ENCODE peak calls at places on chromosomes 6 and 20, in seven cellular contexts. J, S, K, E, N, P and I are unnamed samples.
A peak's percentile ranks its signal among the peaks of the same experiment; 100 is the strongest.

GRCh38 chr6:29561618-29562181 is 2.2 kb upstream of the UBD start:
- DNase-seq in N (no peak), K (no peak), S (no peak), E (no peak), J (no peak), P (no peak), I (no peak)

GRCh38 chr20:61760321-61761112 is 305.2 kb downstream of the TAF4 start:
- DNase-seq in E (no peak), S (no peak), N (no peak), P (no peak), K (no peak), J (no peak), I (no peak)

GRCh38 chr20:346640-347316 is at the start of gene NRSN2:
- DNase-seq in S (peak; percentile 66), P (peak; percentile 77), K (no peak), E (no peak), N (peak; percentile 73), J (peak; percentile 89), I (no peak)

GRCh38 chr6:23218751-23219150 is 649.4 kb downstream of the HDGFL1 start:
- DNase-seq in E (no peak), N (no peak), K (no peak), S (no peak), P (no peak), J (no peak), I (no peak)

GRCh38 chr20:47719625-47720024 is 65.7 kb downstream of the SULF2 start:
- DNase-seq in N (no peak), P (no peak), K (no peak), J (no peak), E (no peak), S (no peak), I (no peak)

GRCh38 chr20:61697666-61698597 is 367.7 kb downstream of the TAF4 start:
- DNase-seq in J (no peak), P (no peak), E (no peak), N (no peak), S (no peak), K (no peak), I (no peak)

GRCh38 chr6:106488494-106489369 is 128.2 kb downstream of the CRYBG1 start:
- DNase-seq in K (no peak), J (peak; percentile 37), S (no peak), E (no peak), N (no peak), P (no peak), I (no peak)

GRCh38 chr6:128606611-128607010 is 86.2 kb upstream of the PTPRK start:
- DNase-seq in S (no peak), N (no peak), J (no peak), P (no peak), E (no peak), K (no peak), I (no peak)

GRCh38 chr20:48017992-48018391 is 232.7 kb upstream of the SULF2 start:
- DNase-seq in E (no peak), S (no peak), N (no peak), P (no peak), J (no peak), K (no peak), I (no peak)

GRCh38 chr20:22489614-22490286 is 94.6 kb downstream of the FOXA2 start:
- DNase-seq in E (no peak), S (no peak), J (no peak), N (no peak), P (no peak), K (no peak), I (no peak)

GRCh38 chr20:61306935-61307475 is 54.9 kb downstream of the CDH4 start:
- DNase-seq in P (no peak), S (no peak), N (no peak), E (no peak), K (no peak), J (no peak), I (no peak)

GRCh38 chr6:158468666-158469065 is 91.2 kb upstream of the TMEM181 start:
- DNase-seq in S (no peak), K (no peak), P (no peak), J (no peak), N (no peak), E (no peak), I (no peak)

GRCh38 chr6:170371091-170371490 is 64.5 kb downstream of the FAM120B start:
- DNase-seq in S (peak; percentile 12), E (no peak), J (no peak), K (no peak), P (no peak), N (no peak), I (no peak)

GRCh38 chr20:38222231-38222922 is 38.2 kb downstream of the KIAA1755 start:
- DNase-seq in N (peak; percentile 66), E (no peak), P (peak; percentile 79), J (peak; percentile 82), K (no peak), S (peak; percentile 64), I (peak; percentile 92)

GRCh38 chr6:15754035-15754705 is 91.3 kb upstream of the DTNBP1 start:
- DNase-seq in P (no peak), S (peak; percentile 6), E (no peak), N (no peak), J (peak; percentile 87), K (peak; percentile 61), I (no peak)

GRCh38 chr6:43219119-43219518 is 10.2 kb downstream of the DNPH1 start:
- DNase-seq in J (no peak), P (no peak), E (no peak), S (no peak), K (no peak), N (no peak), I (no peak)

GRCh38 chr6:62150048-62150663 is 135.9 kb downstream of the KHDRBS2 start:
- DNase-seq in K (peak; percentile 61), S (peak; percentile 43), E (no peak), N (no peak), P (peak; percentile 7), J (peak; percentile 2), I (peak; percentile 21)

GRCh38 chr20:32961956-32962517 is 42.2 kb downstream of the SUN5 start:
- DNase-seq in P (no peak), K (no peak), S (no peak), J (no peak), E (no peak), N (no peak), I (no peak)